ENCODE peak calls at places on chromosomes 3 and 15, in six cellular contexts. One of them, this sample, is unnamed.

GRCh38 chr3:127851899-127852298 is 29.6 kb upstream of the MGLL start:
- DNase-seq in BE2C: no peak
- DNase-seq in heart left ventricle: no peak
- DNase-seq in NB4: no peak
- DNase-seq in progenitor cell of endocrine pancreas: no peak
- DNase-seq in fibroblast of pulmonary artery: no peak
- DNase-seq in this sample: no peak

GRCh38 chr15:80567721-80568157 is 127.4 kb upstream of the ABHD17C start:
- DNase-seq in BE2C: peak; percentile 57
- DNase-seq in heart left ventricle: peak; percentile 46
- DNase-seq in NB4: peak; percentile 69
- DNase-seq in progenitor cell of endocrine pancreas: peak; percentile 25
- DNase-seq in fibroblast of pulmonary artery: peak; percentile 95
- DNase-seq in this sample: no peak

GRCh38 chr3:141777957-141778813 is 15.0 kb downstream of the GRK7 start:
- DNase-seq in BE2C: no peak
- DNase-seq in heart left ventricle: no peak
- DNase-seq in NB4: no peak
- DNase-seq in progenitor cell of endocrine pancreas: no peak
- DNase-seq in fibroblast of pulmonary artery: no peak
- DNase-seq in this sample: no peak

GRCh38 chr3:128145279-128145678 is 8.0 kb upstream of the EEFSEC start:
- DNase-seq in BE2C: no peak
- DNase-seq in heart left ventricle: peak; percentile 33
- DNase-seq in NB4: peak; percentile 46
- DNase-seq in progenitor cell of endocrine pancreas: no peak
- DNase-seq in fibroblast of pulmonary artery: no peak
- DNase-seq in this sample: no peak

GRCh38 chr3:71152892-71153265 is 430.6 kb downstream of the FOXP1 start:
- DNase-seq in BE2C: no peak
- DNase-seq in heart left ventricle: no peak
- DNase-seq in NB4: no peak
- DNase-seq in progenitor cell of endocrine pancreas: no peak
- DNase-seq in fibroblast of pulmonary artery: no peak
- DNase-seq in this sample: no peak

GRCh38 chr15:79066391-79067090 is 24.0 kb downstream of the RASGRF1 start:
- DNase-seq in BE2C: no peak
- DNase-seq in heart left ventricle: no peak
- DNase-seq in NB4: no peak
- DNase-seq in progenitor cell of endocrine pancreas: no peak
- DNase-seq in fibroblast of pulmonary artery: no peak
- DNase-seq in this sample: no peak

GRCh38 chr15:22257047-22257667 is 176.8 kb downstream of the OR4M2 start:
- DNase-seq in BE2C: no peak
- DNase-seq in heart left ventricle: no peak
- DNase-seq in NB4: no peak
- DNase-seq in progenitor cell of endocrine pancreas: no peak
- DNase-seq in fibroblast of pulmonary artery: no peak
- DNase-seq in this sample: no peak

GRCh38 chr3:13498354-13499060 is 18.4 kb downstream of the HDAC11 start:
- DNase-seq in BE2C: no peak
- DNase-seq in heart left ventricle: no peak
- DNase-seq in NB4: no peak
- DNase-seq in progenitor cell of endocrine pancreas: no peak
- DNase-seq in fibroblast of pulmonary artery: no peak
- DNase-seq in this sample: no peak

GRCh38 chr15:68383161-68384074 is 48.5 kb downstream of the ITGA11 start:
- DNase-seq in BE2C: peak; percentile 43
- DNase-seq in heart left ventricle: peak; percentile 25
- DNase-seq in NB4: peak; percentile 66
- DNase-seq in progenitor cell of endocrine pancreas: no peak
- DNase-seq in fibroblast of pulmonary artery: peak; percentile 64
- DNase-seq in this sample: peak; percentile 29

GRCh38 chr3:39189150-39189510 is 3.3 kb downstream of the XIRP1 start:
- DNase-seq in BE2C: no peak
- DNase-seq in heart left ventricle: no peak
- DNase-seq in NB4: no peak
- DNase-seq in progenitor cell of endocrine pancreas: no peak
- DNase-seq in fibroblast of pulmonary artery: no peak
- DNase-seq in this sample: no peak

GRCh38 chr3:120894285-120894684 is 13.7 kb upstream of the STXBP5L start:
- DNase-seq in BE2C: no peak
- DNase-seq in heart left ventricle: no peak
- DNase-seq in NB4: peak; percentile 2
- DNase-seq in progenitor cell of endocrine pancreas: no peak
- DNase-seq in fibroblast of pulmonary artery: peak; percentile 57
- DNase-seq in this sample: no peak

GRCh38 chr3:127988770-127989518 is 63.3 kb upstream of the SEC61A1 start:
- DNase-seq in BE2C: no peak
- DNase-seq in heart left ventricle: no peak
- DNase-seq in NB4: no peak
- DNase-seq in progenitor cell of endocrine pancreas: no peak
- DNase-seq in fibroblast of pulmonary artery: no peak
- DNase-seq in this sample: no peak

GRCh38 chr3:155981669-155982068 is 111.2 kb downstream of the GMPS start:
- DNase-seq in BE2C: no peak
- DNase-seq in heart left ventricle: no peak
- DNase-seq in NB4: no peak
- DNase-seq in progenitor cell of endocrine pancreas: no peak
- DNase-seq in fibroblast of pulmonary artery: peak; percentile 11
- DNase-seq in this sample: no peak

GRCh38 chr3:112376996-112377395 is 44.0 kb downstream of the CD200 start:
- DNase-seq in BE2C: no peak
- DNase-seq in heart left ventricle: no peak
- DNase-seq in NB4: peak; percentile 91
- DNase-seq in progenitor cell of endocrine pancreas: no peak
- DNase-seq in fibroblast of pulmonary artery: peak; percentile 73
- DNase-seq in this sample: no peak

GRCh38 chr3:136142592-136142991 is 53.5 kb downstream of the MSL2 start:
- DNase-seq in BE2C: no peak
- DNase-seq in heart left ventricle: no peak
- DNase-seq in NB4: no peak
- DNase-seq in progenitor cell of endocrine pancreas: no peak
- DNase-seq in fibroblast of pulmonary artery: peak; percentile 71
- DNase-seq in this sample: no peak

GRCh38 chr3:108153451-108153981 is 62.7 kb upstream of the CD47 start:
- DNase-seq in BE2C: peak; percentile 71
- DNase-seq in heart left ventricle: no peak
- DNase-seq in NB4: peak; percentile 74
- DNase-seq in progenitor cell of endocrine pancreas: no peak
- DNase-seq in fibroblast of pulmonary artery: peak; percentile 74
- DNase-seq in this sample: no peak

GRCh38 chr3:123297627-123297899 is 95.8 kb downstream of the SEC22A start:
- DNase-seq in BE2C: no peak
- DNase-seq in heart left ventricle: no peak
- DNase-seq in NB4: no peak
- DNase-seq in progenitor cell of endocrine pancreas: no peak
- DNase-seq in fibroblast of pulmonary artery: no peak
- DNase-seq in this sample: no peak

GRCh38 chr15:92053727-92054316 is 200.3 kb downstream of the SLCO3A1 start:
- DNase-seq in BE2C: no peak
- DNase-seq in heart left ventricle: no peak
- DNase-seq in NB4: no peak
- DNase-seq in progenitor cell of endocrine pancreas: no peak
- DNase-seq in fibroblast of pulmonary artery: no peak
- DNase-seq in this sample: no peak
- TF ChIP-seq CTCF in BE2C: peak; percentile 63
- TF ChIP-seq CTCF in heart left ventricle: no peak
- TF ChIP-seq CTCF in NB4: peak; percentile 39
- TF ChIP-seq CTCF in progenitor cell of endocrine pancreas: peak; percentile 62
- TF ChIP-seq CTCF in fibroblast of pulmonary artery: peak; percentile 53
- TF ChIP-seq CTCF in this sample: peak; percentile 68

GRCh38 chr3:149114458-149114857 is 15.0 kb upstream of the HPS3 start:
- DNase-seq in BE2C: no peak
- DNase-seq in heart left ventricle: no peak
- DNase-seq in NB4: no peak
- DNase-seq in progenitor cell of endocrine pancreas: no peak
- DNase-seq in fibroblast of pulmonary artery: no peak
- DNase-seq in this sample: no peak

GRCh38 chr3:149122716-149123578 is 6.5 kb upstream of the HPS3 start:
- DNase-seq in BE2C: no peak
- DNase-seq in heart left ventricle: no peak
- DNase-seq in NB4: no peak
- DNase-seq in progenitor cell of endocrine pancreas: no peak
- DNase-seq in fibroblast of pulmonary artery: peak; percentile 10
- DNase-seq in this sample: no peak

GRCh38 chr3:149115114-149115513 is 14.3 kb upstream of the HPS3 start:
- DNase-seq in BE2C: no peak
- DNase-seq in heart left ventricle: no peak
- DNase-seq in NB4: no peak
- DNase-seq in progenitor cell of endocrine pancreas: no peak
- DNase-seq in fibroblast of pulmonary artery: no peak
- DNase-seq in this sample: no peak

DNA sequence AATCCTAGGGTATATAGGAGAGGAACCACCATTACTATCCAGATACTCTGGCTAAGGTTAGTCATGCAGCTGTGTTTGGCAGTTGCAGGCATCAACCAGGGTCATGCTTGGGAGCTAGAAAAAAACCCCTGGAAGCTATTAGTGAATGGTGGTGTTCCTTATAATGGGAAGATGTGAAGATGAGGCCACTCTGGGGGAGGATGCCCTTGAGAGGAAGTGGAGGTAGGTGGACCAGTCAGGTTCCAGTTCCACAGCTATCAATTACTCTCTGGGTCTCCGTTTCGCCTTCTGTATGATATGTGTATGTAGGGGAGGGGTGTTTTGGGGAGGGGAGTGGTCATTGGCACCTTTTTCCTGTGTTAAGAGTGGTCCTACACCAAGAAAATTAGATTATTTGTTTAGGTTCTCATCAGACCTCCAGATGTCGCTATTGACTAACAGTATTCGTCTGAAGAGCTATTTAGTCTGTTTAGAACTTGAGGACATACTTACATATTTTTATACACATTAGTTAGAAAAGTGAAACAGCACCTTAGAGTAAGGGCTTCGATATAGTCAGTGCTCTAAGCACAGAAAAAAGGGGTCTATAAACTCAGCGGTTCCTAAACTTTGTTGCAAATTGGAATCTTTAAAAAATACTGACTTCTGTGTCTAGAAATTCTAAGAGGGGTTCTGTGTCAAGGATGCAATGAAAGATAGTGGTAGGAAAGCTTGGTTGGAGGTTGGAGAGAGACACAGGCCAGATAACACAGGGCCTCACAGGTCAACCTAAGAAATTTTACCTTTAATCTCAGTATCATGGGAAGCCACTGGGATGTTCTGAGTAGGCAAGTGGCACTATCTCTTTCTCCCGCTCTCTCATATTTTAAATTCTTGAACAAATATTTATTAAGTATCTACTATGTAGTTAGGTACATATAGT is 9.1 kb upstream of the HPS3 start:
- DNase-seq in BE2C: no peak
- DNase-seq in heart left ventricle: no peak
- DNase-seq in NB4: peak; percentile 79
- DNase-seq in progenitor cell of endocrine pancreas: no peak
- DNase-seq in fibroblast of pulmonary artery: peak; percentile 87
- DNase-seq in this sample: no peak
- TF ChIP-seq CTCF in BE2C: peak; percentile 61
- TF ChIP-seq CTCF in heart left ventricle: peak; percentile 82
- TF ChIP-seq CTCF in NB4: peak; percentile 36
- TF ChIP-seq CTCF in progenitor cell of endocrine pancreas: peak; percentile 74
- TF ChIP-seq CTCF in fibroblast of pulmonary artery: peak; percentile 56
- TF ChIP-seq CTCF in this sample: peak; percentile 80

DNA sequence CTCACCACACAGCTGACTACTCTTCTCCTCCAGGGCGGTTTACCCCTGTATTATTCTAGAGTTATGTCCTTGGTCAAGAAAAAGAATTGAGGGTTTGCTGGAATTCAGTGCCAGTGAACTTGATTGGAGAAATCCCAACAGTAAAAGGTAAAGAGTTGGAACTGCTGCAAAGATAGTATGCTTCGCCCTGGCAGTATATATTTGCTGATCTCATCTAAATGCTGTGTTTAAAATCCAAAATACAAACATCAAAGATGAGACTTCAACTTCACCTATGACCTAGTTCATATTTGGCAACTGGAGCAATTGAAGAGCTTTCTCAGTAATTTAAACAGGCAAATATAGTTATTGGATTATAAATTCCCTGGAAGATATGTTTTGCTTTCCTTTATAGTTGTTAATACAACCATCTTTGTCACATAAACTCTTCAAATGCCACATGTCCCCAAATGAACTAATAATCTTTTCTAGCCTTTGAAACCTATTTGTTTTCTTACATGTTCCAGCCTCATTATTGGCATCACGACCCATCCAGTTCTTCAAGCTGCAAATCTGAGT is 6.5 kb downstream of the KCNH8 start:
- DNase-seq in BE2C: no peak
- DNase-seq in heart left ventricle: no peak
- DNase-seq in NB4: no peak
- DNase-seq in progenitor cell of endocrine pancreas: no peak
- DNase-seq in fibroblast of pulmonary artery: no peak
- DNase-seq in this sample: no peak
- TF ChIP-seq CTCF in BE2C: no peak
- TF ChIP-seq CTCF in heart left ventricle: no peak
- TF ChIP-seq CTCF in NB4: no peak
- TF ChIP-seq CTCF in progenitor cell of endocrine pancreas: no peak
- TF ChIP-seq CTCF in fibroblast of pulmonary artery: no peak
- TF ChIP-seq CTCF in this sample: no peak

GRCh38 chr15:50189630-50190029 is 7.6 kb downstream of the SLC27A2 start:
- DNase-seq in BE2C: no peak
- DNase-seq in heart left ventricle: no peak
- DNase-seq in NB4: peak; percentile 45
- DNase-seq in progenitor cell of endocrine pancreas: no peak
- DNase-seq in fibroblast of pulmonary artery: no peak
- DNase-seq in this sample: no peak
- TF ChIP-seq CTCF in BE2C: no peak
- TF ChIP-seq CTCF in heart left ventricle: no peak
- TF ChIP-seq CTCF in NB4: no peak
- TF ChIP-seq CTCF in progenitor cell of endocrine pancreas: no peak
- TF ChIP-seq CTCF in fibroblast of pulmonary artery: no peak
- TF ChIP-seq CTCF in this sample: no peak

This sample was measured in type B pancreatic cell.